ENCODE peak calls at places on chromosomes 16 and 17, in ten cellular contexts. One of them, this sample, is unnamed.

GRCh38 chr17:10102817-10103216 is 95.6 kb downstream of the GAS7 start:
- DNase-seq in RWPE1: no peak
- DNase-seq in fibroblast of lung: no peak
- DNase-seq in nephron progenitor cell: no peak
- DNase-seq in GM10248: no peak
- DNase-seq in PC-3: no peak
- DNase-seq in mammary epithelial cell: no peak
- DNase-seq in A673: no peak
- DNase-seq in cardiac fibroblast: no peak
- DNase-seq in fibroblast of mammary gland: no peak
- DNase-seq in this sample: no peak

GRCh38 chr17:66466933-66467367 is 164.5 kb downstream of the PRKCA start:
- DNase-seq in RWPE1: peak
- DNase-seq in fibroblast of lung: peak
- DNase-seq in nephron progenitor cell: no peak
- DNase-seq in GM10248: no peak
- DNase-seq in PC-3: peak
- DNase-seq in mammary epithelial cell: peak
- DNase-seq in A673: peak
- DNase-seq in cardiac fibroblast: peak
- DNase-seq in fibroblast of mammary gland: peak
- DNase-seq in this sample: no peak

GRCh38 chr17:35804658-35805192 is 4.6 kb upstream of the TAF15 start:
- DNase-seq in RWPE1: peak
- DNase-seq in fibroblast of lung: peak
- DNase-seq in nephron progenitor cell: peak
- DNase-seq in GM10248: peak
- DNase-seq in PC-3: peak
- DNase-seq in mammary epithelial cell: peak
- DNase-seq in A673: peak
- DNase-seq in cardiac fibroblast: peak
- DNase-seq in fibroblast of mammary gland: peak
- DNase-seq in this sample: no peak

GRCh38 chr16:80948886-80949502 is 57.7 kb downstream of the CMC2 start:
- DNase-seq in RWPE1: no peak
- DNase-seq in fibroblast of lung: peak
- DNase-seq in nephron progenitor cell: peak
- DNase-seq in GM10248: peak
- DNase-seq in PC-3: peak
- DNase-seq in mammary epithelial cell: no peak
- DNase-seq in A673: peak
- DNase-seq in cardiac fibroblast: peak
- DNase-seq in fibroblast of mammary gland: peak
- DNase-seq in this sample: no peak

GRCh38 chr16:82761858-82762257 is 135.1 kb downstream of the CDH13 start:
- DNase-seq in RWPE1: no peak
- DNase-seq in fibroblast of lung: peak
- DNase-seq in nephron progenitor cell: no peak
- DNase-seq in GM10248: no peak
- DNase-seq in PC-3: no peak
- DNase-seq in mammary epithelial cell: peak
- DNase-seq in A673: no peak
- DNase-seq in cardiac fibroblast: peak
- DNase-seq in fibroblast of mammary gland: peak
- DNase-seq in this sample: no peak

GRCh38 chr16:54056921-54057320 is 229.7 kb downstream of the IRX3 start:
- DNase-seq in RWPE1: no peak
- DNase-seq in fibroblast of lung: no peak
- DNase-seq in nephron progenitor cell: no peak
- DNase-seq in GM10248: no peak
- DNase-seq in PC-3: no peak
- DNase-seq in mammary epithelial cell: no peak
- DNase-seq in A673: no peak
- DNase-seq in cardiac fibroblast: no peak
- DNase-seq in fibroblast of mammary gland: no peak
- DNase-seq in this sample: no peak

GRCh38 chr17:19424934-19425868 is 14.2 kb downstream of the RNF112 start:
- DNase-seq in RWPE1: no peak
- DNase-seq in fibroblast of lung: peak
- DNase-seq in nephron progenitor cell: no peak
- DNase-seq in GM10248: no peak
- DNase-seq in PC-3: peak
- DNase-seq in mammary epithelial cell: no peak
- DNase-seq in A673: no peak
- DNase-seq in cardiac fibroblast: peak
- DNase-seq in fibroblast of mammary gland: peak
- DNase-seq in this sample: no peak

GRCh38 chr17:1188812-1189211 is 9.0 kb upstream of the ABR start:
- DNase-seq in RWPE1: no peak
- DNase-seq in fibroblast of lung: peak
- DNase-seq in nephron progenitor cell: no peak
- DNase-seq in GM10248: no peak
- DNase-seq in PC-3: no peak
- DNase-seq in mammary epithelial cell: no peak
- DNase-seq in A673: no peak
- DNase-seq in cardiac fibroblast: peak
- DNase-seq in fibroblast of mammary gland: peak
- DNase-seq in this sample: no peak

GRCh38 chr16:58016841-58017446 is 8.6 kb upstream of the MMP15 start:
- DNase-seq in RWPE1: no peak
- DNase-seq in fibroblast of lung: no peak
- DNase-seq in nephron progenitor cell: no peak
- DNase-seq in GM10248: no peak
- DNase-seq in PC-3: no peak
- DNase-seq in mammary epithelial cell: no peak
- DNase-seq in A673: no peak
- DNase-seq in cardiac fibroblast: no peak
- DNase-seq in fibroblast of mammary gland: no peak
- DNase-seq in this sample: no peak

GRCh38 chr16:58020628-58021521 is 4.7 kb upstream of the MMP15 start:
- DNase-seq in RWPE1: no peak
- DNase-seq in fibroblast of lung: peak
- DNase-seq in nephron progenitor cell: peak
- DNase-seq in GM10248: peak
- DNase-seq in PC-3: peak
- DNase-seq in mammary epithelial cell: no peak
- DNase-seq in A673: peak
- DNase-seq in cardiac fibroblast: peak
- DNase-seq in fibroblast of mammary gland: peak
- DNase-seq in this sample: peak

GRCh38 chr16:58019866-58020538 is 5.6 kb upstream of the MMP15 start:
- DNase-seq in RWPE1: no peak
- DNase-seq in fibroblast of lung: no peak
- DNase-seq in nephron progenitor cell: no peak
- DNase-seq in GM10248: no peak
- DNase-seq in PC-3: no peak
- DNase-seq in mammary epithelial cell: no peak
- DNase-seq in A673: no peak
- DNase-seq in cardiac fibroblast: no peak
- DNase-seq in fibroblast of mammary gland: no peak
- DNase-seq in this sample: no peak

GRCh38 chr16:58021661-58022551 is 3.6 kb upstream of the MMP15 start:
- DNase-seq in RWPE1: no peak
- DNase-seq in fibroblast of lung: peak
- DNase-seq in nephron progenitor cell: no peak
- DNase-seq in GM10248: no peak
- DNase-seq in PC-3: peak
- DNase-seq in mammary epithelial cell: peak
- DNase-seq in A673: no peak
- DNase-seq in cardiac fibroblast: peak
- DNase-seq in fibroblast of mammary gland: peak
- DNase-seq in this sample: no peak

GRCh38 chr16:58018803-58019202 is 6.8 kb upstream of the MMP15 start:
- DNase-seq in RWPE1: no peak
- DNase-seq in fibroblast of lung: no peak
- DNase-seq in nephron progenitor cell: no peak
- DNase-seq in GM10248: no peak
- DNase-seq in PC-3: no peak
- DNase-seq in mammary epithelial cell: no peak
- DNase-seq in A673: no peak
- DNase-seq in cardiac fibroblast: no peak
- DNase-seq in fibroblast of mammary gland: no peak
- DNase-seq in this sample: no peak
- TF ChIP-seq CTCF in RWPE1: no peak
- TF ChIP-seq CTCF in fibroblast of lung: no peak
- TF ChIP-seq CTCF in nephron progenitor cell: no peak
- TF ChIP-seq CTCF in GM10248: no peak
- TF ChIP-seq CTCF in PC-3: no peak
- TF ChIP-seq CTCF in mammary epithelial cell: no peak
- TF ChIP-seq CTCF in A673: no peak
- TF ChIP-seq CTCF in cardiac fibroblast: no peak
- TF ChIP-seq CTCF in fibroblast of mammary gland: no peak
- TF ChIP-seq CTCF in this sample: no peak

GRCh38 chr17:50184611-50185398 is 16.6 kb downstream of the COL1A1 start:
- DNase-seq in RWPE1: peak
- DNase-seq in fibroblast of lung: peak
- DNase-seq in nephron progenitor cell: no peak
- DNase-seq in GM10248: peak
- DNase-seq in PC-3: no peak
- DNase-seq in mammary epithelial cell: peak
- DNase-seq in A673: no peak
- DNase-seq in cardiac fibroblast: peak
- DNase-seq in fibroblast of mammary gland: peak
- DNase-seq in this sample: no peak

GRCh38 chr17:50182783-50183438 is 17.1 kb downstream of the SGCA start:
- DNase-seq in RWPE1: no peak
- DNase-seq in fibroblast of lung: no peak
- DNase-seq in nephron progenitor cell: no peak
- DNase-seq in GM10248: no peak
- DNase-seq in PC-3: no peak
- DNase-seq in mammary epithelial cell: no peak
- DNase-seq in A673: no peak
- DNase-seq in cardiac fibroblast: peak
- DNase-seq in fibroblast of mammary gland: peak
- DNase-seq in this sample: no peak

GRCh38 chr17:50183439-50184001 is 17.7 kb downstream of the SGCA start:
- DNase-seq in RWPE1: no peak
- DNase-seq in fibroblast of lung: peak
- DNase-seq in nephron progenitor cell: no peak
- DNase-seq in GM10248: peak
- DNase-seq in PC-3: no peak
- DNase-seq in mammary epithelial cell: no peak
- DNase-seq in A673: no peak
- DNase-seq in cardiac fibroblast: peak
- DNase-seq in fibroblast of mammary gland: peak
- DNase-seq in this sample: no peak

GRCh38 chr17:50185724-50186545 is 15.5 kb downstream of the COL1A1 start:
- DNase-seq in RWPE1: no peak
- DNase-seq in fibroblast of lung: no peak
- DNase-seq in nephron progenitor cell: no peak
- DNase-seq in GM10248: no peak
- DNase-seq in PC-3: no peak
- DNase-seq in mammary epithelial cell: no peak
- DNase-seq in A673: no peak
- DNase-seq in cardiac fibroblast: peak
- DNase-seq in fibroblast of mammary gland: peak
- DNase-seq in this sample: no peak

DNA sequence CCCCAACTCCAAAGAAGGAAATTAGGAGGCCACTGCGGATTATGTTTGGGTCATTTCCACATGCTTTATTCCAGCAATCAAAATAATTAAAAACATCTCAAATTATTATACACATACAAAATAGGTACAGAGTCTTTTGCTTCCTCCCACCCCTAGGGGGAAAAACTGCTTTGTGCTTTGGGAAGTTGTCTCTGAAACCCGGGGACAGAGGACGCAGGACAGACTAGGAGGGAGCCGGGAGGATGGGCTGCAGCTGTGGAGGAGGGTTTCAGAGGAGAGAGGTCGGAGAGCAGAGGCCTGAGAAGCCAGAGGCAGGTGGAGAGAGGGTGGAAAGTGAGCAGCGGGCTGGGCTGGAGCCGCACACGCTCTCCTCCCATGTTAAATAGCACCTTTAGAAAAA is 17.4 kb downstream of the COL1A1 start:
- DNase-seq in RWPE1: no peak
- DNase-seq in fibroblast of lung: no peak
- DNase-seq in nephron progenitor cell: peak
- DNase-seq in GM10248: no peak
- DNase-seq in PC-3: no peak
- DNase-seq in mammary epithelial cell: no peak
- DNase-seq in A673: no peak
- DNase-seq in cardiac fibroblast: peak
- DNase-seq in fibroblast of mammary gland: peak
- DNase-seq in this sample: no peak
- TF ChIP-seq CTCF in RWPE1: no peak
- TF ChIP-seq CTCF in fibroblast of lung: peak
- TF ChIP-seq CTCF in nephron progenitor cell: no peak
- TF ChIP-seq CTCF in GM10248: no peak
- TF ChIP-seq CTCF in PC-3: peak
- TF ChIP-seq CTCF in mammary epithelial cell: no peak
- TF ChIP-seq CTCF in A673: no peak
- TF ChIP-seq CTCF in cardiac fibroblast: peak
- TF ChIP-seq CTCF in fibroblast of mammary gland: peak
- TF ChIP-seq CTCF in this sample: no peak

GRCh38 chr17:82349287-82349701 is 9.8 kb upstream of the TEX19 start:
- DNase-seq in RWPE1: no peak
- DNase-seq in fibroblast of lung: no peak
- DNase-seq in nephron progenitor cell: no peak
- DNase-seq in GM10248: no peak
- DNase-seq in PC-3: no peak
- DNase-seq in mammary epithelial cell: no peak
- DNase-seq in A673: no peak
- DNase-seq in cardiac fibroblast: no peak
- DNase-seq in fibroblast of mammary gland: peak
- DNase-seq in this sample: no peak

GRCh38 chr17:82350182-82351030 is 8.6 kb upstream of the TEX19 start:
- DNase-seq in RWPE1: no peak
- DNase-seq in fibroblast of lung: no peak
- DNase-seq in nephron progenitor cell: no peak
- DNase-seq in GM10248: no peak
- DNase-seq in PC-3: no peak
- DNase-seq in mammary epithelial cell: no peak
- DNase-seq in A673: no peak
- DNase-seq in cardiac fibroblast: no peak
- DNase-seq in fibroblast of mammary gland: no peak
- DNase-seq in this sample: peak

GRCh38 chr17:82351254-82351712 is 7.8 kb upstream of the TEX19 start:
- DNase-seq in RWPE1: no peak
- DNase-seq in fibroblast of lung: no peak
- DNase-seq in nephron progenitor cell: no peak
- DNase-seq in GM10248: no peak
- DNase-seq in PC-3: no peak
- DNase-seq in mammary epithelial cell: no peak
- DNase-seq in A673: no peak
- DNase-seq in cardiac fibroblast: no peak
- DNase-seq in fibroblast of mammary gland: no peak
- DNase-seq in this sample: no peak

GRCh38 chr17:82353484-82353883 is 5.6 kb upstream of the TEX19 start:
- DNase-seq in RWPE1: no peak
- DNase-seq in fibroblast of lung: no peak
- DNase-seq in nephron progenitor cell: no peak
- DNase-seq in GM10248: no peak
- DNase-seq in PC-3: no peak
- DNase-seq in mammary epithelial cell: no peak
- DNase-seq in A673: no peak
- DNase-seq in cardiac fibroblast: no peak
- DNase-seq in fibroblast of mammary gland: no peak
- DNase-seq in this sample: no peak

GRCh38 chr17:82351713-82352488 is 7.1 kb upstream of the TEX19 start:
- DNase-seq in RWPE1: peak
- DNase-seq in fibroblast of lung: peak
- DNase-seq in nephron progenitor cell: peak
- DNase-seq in GM10248: peak
- DNase-seq in PC-3: peak
- DNase-seq in mammary epithelial cell: peak
- DNase-seq in A673: peak
- DNase-seq in cardiac fibroblast: peak
- DNase-seq in fibroblast of mammary gland: peak
- DNase-seq in this sample: peak
- TF ChIP-seq CTCF in RWPE1: peak
- TF ChIP-seq CTCF in fibroblast of lung: peak
- TF ChIP-seq CTCF in nephron progenitor cell: peak
- TF ChIP-seq CTCF in GM10248: peak
- TF ChIP-seq CTCF in PC-3: peak
- TF ChIP-seq CTCF in mammary epithelial cell: peak
- TF ChIP-seq CTCF in A673: peak
- TF ChIP-seq CTCF in cardiac fibroblast: peak
- TF ChIP-seq CTCF in fibroblast of mammary gland: peak
- TF ChIP-seq CTCF in this sample: peak

GRCh38 chr17:43328650-43329049 is 70.1 kb upstream of the ARL4D start:
- DNase-seq in RWPE1: no peak
- DNase-seq in fibroblast of lung: no peak
- DNase-seq in nephron progenitor cell: no peak
- DNase-seq in GM10248: no peak
- DNase-seq in PC-3: no peak
- DNase-seq in mammary epithelial cell: no peak
- DNase-seq in A673: no peak
- DNase-seq in cardiac fibroblast: no peak
- DNase-seq in fibroblast of mammary gland: no peak
- DNase-seq in this sample: no peak

GRCh38 chr17:43327834-43328420 is 70.9 kb upstream of the ARL4D start:
- DNase-seq in RWPE1: no peak
- DNase-seq in fibroblast of lung: no peak
- DNase-seq in nephron progenitor cell: no peak
- DNase-seq in GM10248: no peak
- DNase-seq in PC-3: no peak
- DNase-seq in mammary epithelial cell: no peak
- DNase-seq in A673: no peak
- DNase-seq in cardiac fibroblast: no peak
- DNase-seq in fibroblast of mammary gland: no peak
- DNase-seq in this sample: no peak

GRCh38 chr17:43327421-43327820 is 71.4 kb upstream of the ARL4D start:
- DNase-seq in RWPE1: no peak
- DNase-seq in fibroblast of lung: peak
- DNase-seq in nephron progenitor cell: no peak
- DNase-seq in GM10248: no peak
- DNase-seq in PC-3: peak
- DNase-seq in mammary epithelial cell: no peak
- DNase-seq in A673: no peak
- DNase-seq in cardiac fibroblast: no peak
- DNase-seq in fibroblast of mammary gland: peak
- DNase-seq in this sample: no peak

GRCh38 chr17:43326490-43327275 is 72.1 kb upstream of the ARL4D start:
- DNase-seq in RWPE1: no peak
- DNase-seq in fibroblast of lung: no peak
- DNase-seq in nephron progenitor cell: no peak
- DNase-seq in GM10248: no peak
- DNase-seq in PC-3: no peak
- DNase-seq in mammary epithelial cell: no peak
- DNase-seq in A673: no peak
- DNase-seq in cardiac fibroblast: no peak
- DNase-seq in fibroblast of mammary gland: no peak
- DNase-seq in this sample: no peak

GRCh38 chr17:43324205-43324893 is 74.4 kb upstream of the ARL4D start:
- DNase-seq in RWPE1: no peak
- DNase-seq in fibroblast of lung: no peak
- DNase-seq in nephron progenitor cell: no peak
- DNase-seq in GM10248: no peak
- DNase-seq in PC-3: no peak
- DNase-seq in mammary epithelial cell: no peak
- DNase-seq in A673: no peak
- DNase-seq in cardiac fibroblast: no peak
- DNase-seq in fibroblast of mammary gland: no peak
- DNase-seq in this sample: no peak
- TF ChIP-seq CTCF in RWPE1: no peak
- TF ChIP-seq CTCF in fibroblast of lung: peak
- TF ChIP-seq CTCF in nephron progenitor cell: peak
- TF ChIP-seq CTCF in GM10248: peak
- TF ChIP-seq CTCF in PC-3: no peak
- TF ChIP-seq CTCF in mammary epithelial cell: peak
- TF ChIP-seq CTCF in A673: no peak
- TF ChIP-seq CTCF in cardiac fibroblast: peak
- TF ChIP-seq CTCF in fibroblast of mammary gland: no peak
- TF ChIP-seq CTCF in this sample: no peak